ENCODE peak calls at places on chromosomes 16 and 17, in nine cellular contexts. N is GOT3; L is activated T-helper 9 cell treated with anti-CD3 and anti-CD28 coated beads, Interleukin-2, amount 50 U/mL, for 16 hours; T is activated naive CD4-positive, alpha-beta T cell treated with Interleukin-2 at 50 U/mL for 16 hours; S is Caco-2; P is retina; D is HCEC 1CT; A is GM23248; R is fibroblast of the aortic adventitia. H is an unnamed sample.

GRCh38 chr17:79509496-79509895 is 101.4 kb downstream of the RBFOX3 start:
- DNase-seq in N (no peak), L (no peak), T (no peak), S (no peak), P (no peak), D (no peak), A (no peak), R (no peak), H (no peak)

GRCh38 chr17:80815151-80815561 is 176.5 kb upstream of the CHMP6 start:
- DNase-seq in N (no peak), L (no peak), T (no peak), S (peak), P (no peak), D (no peak), A (no peak), R (no peak), H (no peak)

GRCh38 chr17:1030684-1031557 is 34.0 kb downstream of the TIMM22 start:
- DNase-seq in N (no peak), L (no peak), T (no peak), S (no peak), P (no peak), D (no peak), A (peak), R (peak), H (no peak)

GRCh38 chr17:20184191-20184590 is 175.0 kb downstream of the SPECC1 start:
- DNase-seq in N (no peak), L (no peak), T (no peak), S (no peak), P (no peak), D (no peak), A (no peak), R (no peak), H (peak)

GRCh38 chr17:39753514-39754160 is 15.9 kb downstream of the GRB7 start:
- DNase-seq in N (no peak), L (peak), T (no peak), S (no peak), P (no peak), D (no peak), A (peak), R (no peak), H (no peak)

GRCh38 chr17:7575959-7576358 is 3.5 kb upstream of the CD68 start:
- DNase-seq in N (no peak), L (no peak), T (no peak), S (no peak), P (no peak), D (no peak), A (no peak), R (no peak), H (no peak)

GRCh38 chr17:4514779-4515178 is 16.1 kb downstream of the SPNS2 start:
- DNase-seq in N (no peak), L (no peak), T (no peak), S (no peak), P (no peak), D (no peak), A (no peak), R (no peak), H (no peak)

GRCh38 chr17:64418506-64419339 is 28.1 kb upstream of the PECAM1 start:
- DNase-seq in N (no peak), L (no peak), T (no peak), S (no peak), P (peak), D (peak), A (peak), R (peak), H (peak)

GRCh38 chr16:54847207-54847606 is 83.5 kb upstream of the IRX5 start:
- DNase-seq in N (no peak), L (no peak), T (no peak), S (peak), P (no peak), D (no peak), A (peak), R (peak), H (peak)

GRCh38 chr16:81214745-81215166 is 23.7 kb upstream of the BCO1 start:
- DNase-seq in N (no peak), L (no peak), T (no peak), S (peak), P (no peak), D (peak), A (peak), R (peak), H (no peak)

GRCh38 chr16:30948956-30949654 is at the start of gene ORAI3:
- DNase-seq in N (no peak), L (no peak), T (peak), S (peak), P (peak), D (peak), A (peak), R (peak), H (no peak)

GRCh38 chr16:24906901-24907300 is 61.1 kb downstream of the SLC5A11 start:
- DNase-seq in N (no peak), L (no peak), T (no peak), S (no peak), P (no peak), D (no peak), A (no peak), R (no peak), H (no peak)

GRCh38 chr16:27677300-27677699 is 127.4 kb downstream of the KATNIP start:
- DNase-seq in N (no peak), L (no peak), T (no peak), S (no peak), P (no peak), D (peak), A (no peak), R (peak), H (peak)

GRCh38 chr17:11144358-11145233 is 96.4 kb upstream of the SHISA6 start:
- DNase-seq in N (no peak), L (no peak), T (no peak), S (peak), P (peak), D (peak), A (peak), R (peak), H (no peak)

GRCh38 chr17:10025224-10025623 is 120.2 kb upstream of the RCVRN start:
- DNase-seq in N (no peak), L (no peak), T (no peak), S (no peak), P (no peak), D (no peak), A (no peak), R (no peak), H (no peak)

GRCh38 chr17:5509482-5509881 is 23.1 kb downstream of the MIS12 start:
- DNase-seq in N (no peak), L (no peak), T (no peak), S (no peak), P (no peak), D (peak), A (peak), R (peak), H (peak)

GRCh38 chr16:65895486-65895885 is 471.0 kb upstream of the CDH5 start:
- DNase-seq in N (no peak), L (no peak), T (no peak), S (no peak), P (no peak), D (no peak), A (no peak), R (no peak), H (no peak)

GRCh38 chr16:27579086-27579980 is 29.4 kb downstream of the KATNIP start:
- DNase-seq in N (no peak), L (no peak), T (no peak), S (no peak), P (no peak), D (no peak), A (peak), R (peak), H (peak)

GRCh38 chr16:29852654-29853053 is 10.4 kb downstream of the CDIPT start:
- DNase-seq in N (no peak), L (no peak), T (no peak), S (no peak), P (no peak), D (peak), A (peak), R (peak), H (peak)

GRCh38 chr17:21199856-21200255 is 14.1 kb downstream of the TMEM11 start:
- DNase-seq in N (no peak), L (no peak), T (no peak), S (no peak), P (peak), D (no peak), A (no peak), R (no peak), H (no peak)

GRCh38 chr16:66189951-66190350 is 176.5 kb upstream of the CDH5 start:
- DNase-seq in N (no peak), L (no peak), T (no peak), S (no peak), P (no peak), D (peak), A (peak), R (peak), H (peak)

GRCh38 chr16:71845639-71846431 is at the start of gene ATXN1L:
- DNase-seq in N (peak), L (peak), T (peak), S (peak), P (peak), D (peak), A (peak), R (peak), H (peak)

GRCh38 chr16:62363451-62363850 is 327.2 kb upstream of the CDH8 start:
- DNase-seq in N (no peak), L (no peak), T (no peak), S (no peak), P (peak), D (no peak), A (no peak), R (no peak), H (no peak)

GRCh38 chr16:89201467-89202377 is 1.4 kb upstream of the SLC22A31 start:
- DNase-seq in N (no peak), L (peak), T (peak), S (peak), P (no peak), D (no peak), A (peak), R (peak), H (no peak)

GRCh38 chr17:81575836-81576235 is 23.7 kb upstream of the FAAP100 start:
- DNase-seq in N (no peak), L (no peak), T (no peak), S (no peak), P (no peak), D (no peak), A (no peak), R (no peak), H (no peak)

GRCh38 chr17:59572301-59572924 is 7.0 kb downstream of the DHX40 start:
- DNase-seq in N (no peak), L (no peak), T (peak), S (no peak), P (no peak), D (peak), A (peak), R (peak), H (peak)

GRCh38 chr16:89197633-89198416 is 2.5 kb downstream of the SLC22A31 start:
- DNase-seq in N (no peak), L (no peak), T (no peak), S (no peak), P (no peak), D (no peak), A (no peak), R (no peak), H (no peak)

GRCh38 chr17:41689497-41690299 is 1.0 kb downstream of the EIF1 start:
- DNase-seq in N (no peak), L (peak), T (peak), S (no peak), P (peak), D (peak), A (peak), R (peak), H (no peak)